ENCODE peak calls at places on chromosomes 3 and 15, in seven cellular contexts. K, M, B, F, Y, E and D are unnamed samples.

GRCh38 chr15:68114840-68115239 is 60.7 kb downstream of the PIAS1 start:
- DNase-seq in K (no peak), M (no peak), B (peak; percentile 17), F (no peak), Y (no peak), E (no peak), D (no peak)

GRCh38 chr3:72092778-72093177 is 307.8 kb upstream of the PROK2 start:
- DNase-seq in K (no peak), M (no peak), B (no peak), F (no peak), Y (no peak), E (no peak), D (no peak)

GRCh38 chr15:74901612-74902063 is 5.0 kb downstream of the FAM219B start:
- DNase-seq in K (peak; percentile 51), M (peak; percentile 76), B (peak; percentile 69), F (peak; percentile 56), Y (peak; percentile 54), E (no peak), D (peak; percentile 36)

GRCh38 chr3:4977001-4977888 is 2.0 kb upstream of the BHLHE40 start:
- DNase-seq in K (peak; percentile 85), M (peak; percentile 79), B (peak; percentile 92), F (peak; percentile 91), Y (peak; percentile 86), E (peak; percentile 95), D (peak; percentile 96)

GRCh38 chr3:101849714-101850326 is 506 bp downstream of the NFKBIZ start:
- DNase-seq in K (peak; percentile 59), M (peak; percentile 52), B (peak; percentile 40), F (peak; percentile 66), Y (peak; percentile 59), E (peak; percentile 60), D (peak; percentile 59)

GRCh38 chr3:123026551-123027291 is 842 bp downstream of the SEMA5B start:
- DNase-seq in K (peak; percentile 23), M (peak; percentile 28), B (no peak), F (peak; percentile 56), Y (peak; percentile 35), E (peak; percentile 36), D (peak; percentile 56)

GRCh38 chr3:25378912-25379311 is 49.2 kb upstream of the RARB start:
- DNase-seq in K (no peak), M (no peak), B (no peak), F (no peak), Y (no peak), E (no peak), D (no peak)

GRCh38 chr3:37661615-37662306 is 199.9 kb upstream of the CTDSPL start:
- DNase-seq in K (peak; percentile 91), M (peak; percentile 22), B (no peak), F (no peak), Y (peak; percentile 57), E (peak; percentile 64), D (no peak)

GRCh38 chr3:72655758-72656157 is 192.5 kb downstream of the SHQ1 start:
- DNase-seq in K (no peak), M (no peak), B (no peak), F (no peak), Y (no peak), E (no peak), D (no peak)

GRCh38 chr3:79086514-79086913 is 681.3 kb downstream of the ROBO1 start:
- DNase-seq in K (peak; percentile 25), M (peak; percentile 20), B (peak; percentile 57), F (peak; percentile 50), Y (no peak), E (peak; percentile 21), D (peak; percentile 20)

GRCh38 chr3:25424238-25425013 is 3.6 kb upstream of the RARB start:
- DNase-seq in K (no peak), M (no peak), B (no peak), F (no peak), Y (peak; percentile 39), E (no peak), D (no peak)

GRCh38 chr15:99993262-99993661 is 260.0 kb upstream of the LYSMD4 start:
- DNase-seq in K (no peak), M (no peak), B (no peak), F (no peak), Y (no peak), E (no peak), D (no peak)

GRCh38 chr3:27360113-27361078 is 8.8 kb downstream of the NEK10 start:
- DNase-seq in K (no peak), M (peak; percentile 30), B (peak; percentile 98), F (peak; percentile 64), Y (no peak), E (no peak), D (no peak)

GRCh38 chr15:40115670-40116093 is 7.0 kb upstream of the BMF start:
- DNase-seq in K (peak; percentile 65), M (peak; percentile 78), B (no peak), F (peak; percentile 76), Y (no peak), E (no peak), D (no peak)
- H3K27ac ChIP-seq in K (no peak overlapping the region), M (no peak overlapping the region), B (no peak overlapping the region), F (no peak overlapping the region), Y (no peak overlapping the region), E (no peak overlapping the region), D (no peak overlapping the region)

DNA sequence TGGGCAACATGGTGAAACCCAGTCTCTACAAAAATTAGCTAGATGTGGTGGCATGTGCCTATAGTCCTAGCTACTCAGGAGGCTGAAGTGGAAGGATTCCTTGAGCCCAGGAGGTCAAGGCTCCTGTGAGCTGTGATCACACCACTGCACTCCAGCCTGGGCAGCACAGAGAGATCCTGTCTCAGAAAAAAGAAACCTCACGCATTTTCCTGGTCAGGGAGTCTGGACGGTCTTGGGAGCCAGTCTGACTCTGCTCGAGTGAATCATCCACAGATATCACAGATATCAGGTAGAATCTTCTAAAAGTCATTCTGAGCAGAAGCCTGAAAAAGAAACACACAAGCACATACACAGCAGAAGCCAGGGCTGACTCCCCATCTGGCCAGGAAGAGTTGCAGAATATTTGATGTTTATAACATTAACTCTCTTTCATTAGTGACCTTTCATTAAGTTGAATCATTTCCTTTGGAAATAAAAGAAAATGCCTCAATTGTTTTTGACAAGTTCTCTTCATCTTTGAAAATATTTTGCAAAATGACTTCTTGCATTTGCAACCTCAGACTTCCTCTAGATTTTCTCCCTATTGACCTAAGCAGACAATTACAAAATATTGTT is 56.5 kb upstream of the ABHD17C start:
- DNase-seq in K (no peak), M (no peak), B (peak; percentile 61), F (no peak), Y (no peak), E (no peak), D (no peak)
- TF ChIP-seq POLR2A in K (no peak), M (no peak), B (no peak), F (no peak), Y (no peak), E (no peak), D (no peak)

GRCh38 chr15:72358532-72359180 is 17.2 kb downstream of the HEXA start:
- DNase-seq in K (peak; percentile 28), M (peak; percentile 30), B (peak; percentile 59), F (peak; percentile 51), Y (peak; percentile 31), E (peak; percentile 75), D (peak; percentile 55)

GRCh38 chr15:72353266-72353665 is 22.5 kb downstream of the HEXA start:
- DNase-seq in K (no peak), M (no peak), B (no peak), F (no peak), Y (no peak), E (no peak), D (no peak)

GRCh38 chr15:72354496-72354895 is 21.3 kb downstream of the HEXA start:
- DNase-seq in K (no peak), M (no peak), B (no peak), F (no peak), Y (no peak), E (no peak), D (no peak)

GRCh38 chr15:72358121-72358520 is 17.7 kb downstream of the HEXA start:
- DNase-seq in K (no peak), M (no peak), B (no peak), F (no peak), Y (no peak), E (no peak), D (no peak)
- H3K27ac ChIP-seq in K (no peak overlapping the region), M (no peak overlapping the region), B (no peak overlapping the region), F (no peak overlapping the region), Y (peak overlapping the region; percentile 63), E (peak overlapping the region; percentile 64), D (no peak overlapping the region)

GRCh38 chr3:159762981-159763465 is 225.6 kb upstream of the IL12A start:
- DNase-seq in K (peak; percentile 49), M (peak; percentile 55), B (peak; percentile 94), F (peak; percentile 60), Y (peak; percentile 72), E (peak; percentile 84), D (peak; percentile 28)
- TF ChIP-seq POLR2A in K (no peak), M (no peak), B (peak; percentile 80), F (no peak), Y (no peak), E (no peak), D (no peak)

GRCh38 chr3:56980283-56980682 is 80.2 kb upstream of the SPATA12 start:
- DNase-seq in K (no peak), M (no peak), B (no peak), F (no peak), Y (no peak), E (no peak), D (no peak)

GRCh38 chr3:56977561-56977889 is 82.9 kb upstream of the SPATA12 start:
- DNase-seq in K (no peak), M (no peak), B (no peak), F (no peak), Y (no peak), E (no peak), D (no peak)

GRCh38 chr3:56981445-56982230 is 78.8 kb upstream of the SPATA12 start:
- DNase-seq in K (no peak), M (no peak), B (peak; percentile 61), F (no peak), Y (no peak), E (no peak), D (no peak)

GRCh38 chr3:56983427-56983826 is 77.0 kb upstream of the SPATA12 start:
- DNase-seq in K (no peak), M (no peak), B (no peak), F (no peak), Y (no peak), E (no peak), D (no peak)

GRCh38 chr3:56980798-56981390 is 79.6 kb upstream of the SPATA12 start:
- DNase-seq in K (no peak), M (no peak), B (peak; percentile 95), F (no peak), Y (peak; percentile 41), E (peak; percentile 74), D (peak; percentile 89)
- H3K27ac ChIP-seq in K (no peak overlapping the region), M (no peak overlapping the region), B (peak overlapping the region; percentile 65), F (no peak overlapping the region), Y (no peak overlapping the region), E (no peak overlapping the region), D (peak overlapping the region; percentile 44)

GRCh38 chr3:118785415-118785814 is 249.2 kb downstream of the IGSF11 start:
- DNase-seq in K (no peak), M (no peak), B (no peak), F (no peak), Y (no peak), E (no peak), D (no peak)

GRCh38 chr3:118781879-118782278 is 252.8 kb downstream of the IGSF11 start:
- DNase-seq in K (no peak), M (no peak), B (no peak), F (no peak), Y (no peak), E (no peak), D (no peak)

GRCh38 chr3:118782755-118783202 is 251.9 kb downstream of the IGSF11 start:
- DNase-seq in K (no peak), M (no peak), B (no peak), F (no peak), Y (no peak), E (no peak), D (no peak)
- TF ChIP-seq POLR2A in K (no peak), M (no peak), B (no peak), F (no peak), Y (no peak), E (no peak), D (no peak)

GRCh38 chr15:47326506-47326905 is 390.8 kb upstream of the SEMA6D start:
- DNase-seq in K (no peak), M (no peak), B (no peak), F (no peak), Y (no peak), E (no peak), D (no peak)
- H3K27ac ChIP-seq in K (no peak overlapping the region), M (no peak overlapping the region), B (no peak overlapping the region), F (no peak overlapping the region), Y (no peak overlapping the region), E (no peak overlapping the region), D (no peak overlapping the region)